ENCODE peak calls at places on chromosomes 13 and 19, in seven cellular contexts. P, W, C, F, T, U and L are unnamed samples.

GRCh38 chr13:43285891-43286602 is 262.7 kb downstream of the DNAJC15 start:
- DNase-seq in C (peak), U (no peak), T (no peak), F (peak), P (peak), W (no peak), L (no peak)

GRCh38 chr19:46631481-46631880 is 4.5 kb downstream of the GNG8 start:
- DNase-seq in U (peak), C (no peak), P (peak), F (no peak), W (no peak), T (no peak), L (peak)

GRCh38 chr19:19120308-19121156 is 17.7 kb downstream of the TMEM161A start:
- DNase-seq in P (peak), F (peak), U (peak), W (no peak), C (peak), T (peak), L (peak)

GRCh38 chr13:20106751-20107150 is 54.1 kb downstream of the GJA3 start:
- DNase-seq in T (no peak), F (no peak), U (no peak), C (no peak), P (no peak), W (no peak), L (no peak)

GRCh38 chr13:112572408-112572807 is 15.5 kb downstream of the TUBGCP3 start:
- DNase-seq in C (no peak), F (peak), T (no peak), W (no peak), P (no peak), U (no peak), L (no peak)

GRCh38 chr13:93262729-93263128 is 36.1 kb downstream of the GPC6 start:
- DNase-seq in W (no peak), F (peak), C (peak), U (no peak), P (peak), T (no peak), L (peak)

GRCh38 chr13:101267656-101268055 is 148.7 kb downstream of the NALCN start:
- DNase-seq in U (no peak), T (no peak), F (no peak), P (peak), W (no peak), C (peak), L (no peak)

GRCh38 chr13:31944262-31945160 is 87.1 kb upstream of the FRY start:
- DNase-seq in T (no peak), C (no peak), P (peak), W (no peak), U (no peak), F (no peak), L (no peak)

GRCh38 chr13:41344358-41344757 is 33.3 kb downstream of the NAA16 start:
- DNase-seq in C (no peak), W (no peak), F (no peak), P (no peak), U (peak), T (no peak), L (no peak)

GRCh38 chr19:23321953-23322549 is 71.9 kb upstream of the ZNF724 start:
- DNase-seq in W (no peak), P (no peak), U (no peak), F (no peak), T (no peak), C (no peak), L (no peak)

GRCh38 chr19:43780706-43781525 is at the start of gene KCNN4:
- DNase-seq in P (peak), U (no peak), T (no peak), W (no peak), C (peak), F (peak), L (peak)

GRCh38 chr19:2589441-2589840 is 113.1 kb downstream of the GNG7 start:
- DNase-seq in T (no peak), U (peak), P (no peak), F (no peak), C (no peak), W (no peak), L (no peak)

GRCh38 chr19:11295665-11296245 is at the start of gene TSPAN16:
- DNase-seq in T (no peak), F (no peak), C (no peak), W (no peak), P (no peak), U (no peak), L (no peak)

GRCh38 chr19:18156841-18157464 is 4.0 kb downstream of the PIK3R2 start:
- DNase-seq in C (peak), T (peak), W (peak), F (peak), U (no peak), P (peak), L (peak)

GRCh38 chr19:57305056-57305455 is 15.2 kb upstream of the ZNF543 start:
- DNase-seq in C (peak), W (no peak), P (no peak), U (no peak), T (no peak), F (no peak), L (no peak)

GRCh38 chr19:57308514-57308913 is 11.8 kb upstream of the ZNF543 start:
- DNase-seq in T (no peak), W (no peak), P (no peak), U (no peak), C (no peak), F (no peak), L (no peak)

GRCh38 chr19:57302020-57302465 is 18.2 kb upstream of the ZNF543 start:
- DNase-seq in P (peak), U (no peak), F (peak), T (no peak), W (no peak), C (peak), L (peak)

DNA sequence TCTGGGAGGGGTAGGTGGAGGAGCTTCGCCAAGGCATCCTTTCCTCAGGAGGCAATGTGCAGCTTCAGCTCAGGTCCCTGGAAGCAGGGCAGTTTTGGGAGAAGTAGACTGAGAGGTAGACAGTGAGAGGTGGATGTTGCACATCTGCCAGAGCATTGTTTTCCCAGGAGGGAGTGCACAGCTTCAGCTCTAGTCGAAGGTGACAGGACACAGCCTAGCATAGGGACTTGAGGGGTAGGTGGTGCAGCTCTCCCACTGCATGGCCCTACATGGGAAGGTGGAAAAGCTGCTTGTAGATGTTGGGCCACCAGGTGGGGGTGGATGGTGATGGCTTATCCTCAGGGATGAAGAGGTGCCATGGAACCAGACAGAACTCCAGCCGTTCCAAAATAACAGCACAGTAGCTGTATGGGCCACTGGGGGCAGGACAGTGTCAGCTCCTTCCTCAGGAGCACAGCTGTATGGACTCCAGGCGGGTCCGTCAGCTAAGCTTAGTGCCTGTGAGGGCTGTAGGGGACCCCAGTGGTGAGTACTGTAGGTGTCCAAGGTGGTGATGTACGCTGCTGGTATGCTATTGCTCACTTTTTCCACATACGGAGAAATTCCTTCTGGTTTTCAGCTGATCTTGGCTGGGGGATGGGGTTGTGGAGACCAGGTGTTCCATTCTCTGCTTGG is 17.4 kb upstream of the ZNF543 start:
- DNase-seq in C (no peak), F (no peak), P (no peak), T (no peak), W (no peak), U (peak), L (no peak)
- TF ChIP-seq CTCF in C (peak), F (no peak), P (no peak), T (no peak), W (no peak), U (peak), L (no peak)

GRCh38 chr19:13006431-13007281 is 11.4 kb downstream of the NFIX start:
- DNase-seq in U (no peak), T (no peak), P (peak), W (no peak), C (no peak), F (no peak), L (no peak)

GRCh38 chr19:13005253-13005652 is 10.0 kb downstream of the NFIX start:
- DNase-seq in W (no peak), U (no peak), F (no peak), T (no peak), P (no peak), C (no peak), L (no peak)

GRCh38 chr19:13007292-13008045 is 12.2 kb downstream of the NFIX start:
- DNase-seq in T (peak), C (no peak), U (no peak), W (peak), P (peak), F (peak), L (no peak)

GRCh38 chr19:13004273-13004672 is 9.0 kb downstream of the NFIX start:
- DNase-seq in C (no peak), W (no peak), T (no peak), F (no peak), P (no peak), U (no peak), L (no peak)

GRCh38 chr19:13005861-13006370 is 10.6 kb downstream of the NFIX start:
- DNase-seq in C (no peak), F (no peak), W (no peak), T (no peak), U (no peak), P (no peak), L (no peak)
- H3K4me3 ChIP-seq in C (no peak), F (no peak), W (no peak), T (no peak), U (no peak), P (no peak), L (no peak)

GRCh38 chr19:8569066-8569761 is 8.0 kb downstream of the MYO1F start:
- DNase-seq in U (no peak), W (peak), F (peak), C (peak), P (peak), T (no peak), L (peak)
- TF ChIP-seq CTCF in U (no peak), W (no peak), F (no peak), C (no peak), P (peak), T (no peak), L (no peak)

GRCh38 chr19:4829001-4829712 is 2.4 kb downstream of the TICAM1 start:
- DNase-seq in W (no peak), U (no peak), F (no peak), T (peak), C (no peak), P (no peak), L (no peak)

GRCh38 chr19:4831351-4832340 is at the start of gene TICAM1:
- DNase-seq in W (peak), T (peak), F (peak), P (peak), C (peak), U (peak), L (peak)

GRCh38 chr19:4830768-4831265 is 695 bp downstream of the TICAM1 start:
- DNase-seq in T (no peak), F (no peak), P (no peak), U (no peak), W (no peak), C (no peak), L (no peak)

GRCh38 chr19:4832776-4833175 is 1.3 kb upstream of the TICAM1 start:
- DNase-seq in C (no peak), T (no peak), U (no peak), W (no peak), F (no peak), P (no peak), L (no peak)

DNA sequence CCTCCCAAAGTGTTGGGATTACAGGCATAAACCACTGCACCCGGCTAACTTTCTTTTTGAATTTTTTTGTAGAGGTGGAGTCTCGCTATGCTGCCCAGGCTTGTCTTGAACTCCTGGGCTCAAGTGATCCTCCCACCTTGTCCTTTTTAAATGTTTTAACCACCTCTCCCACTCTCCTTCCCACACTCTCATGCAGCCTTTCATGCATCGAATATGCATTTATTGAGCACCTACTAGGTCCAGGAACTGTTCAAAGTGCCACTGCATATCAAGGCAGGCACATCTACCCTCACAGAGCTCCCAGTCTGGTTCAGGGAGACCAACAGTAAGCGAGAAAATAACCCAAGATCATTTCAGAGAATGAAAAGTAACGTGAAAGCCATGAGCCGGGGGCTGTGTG is 1.2 kb downstream of the TICAM1 start:
- DNase-seq in T (no peak), P (no peak), W (no peak), F (no peak), C (no peak), U (no peak), L (no peak)
- H3K4me3 ChIP-seq in T (no peak), P (peak), W (peak), F (peak), C (peak), U (no peak), L (peak)

GRCh38 chr19:45047188-45047797 is 8.4 kb downstream of the CLASRP start:
- DNase-seq in P (no peak), U (no peak), W (no peak), F (no peak), C (no peak), T (no peak), L (no peak)
- TF ChIP-seq CTCF in P (no peak), U (no peak), W (no peak), F (no peak), C (no peak), T (no peak), L (no peak)